ENCODE peak calls at places on chromosome 18, in five cellular contexts. I, L, Z, O and X are unnamed samples.

GRCh38 chr18:79576686-79577351 is 102.8 kb upstream of the CTDP1 start:
- DNase-seq in I (no peak), Z (no peak), O (no peak), L (no peak), X (no peak)

GRCh38 chr18:6821346-6821745 is 91.8 kb downstream of the ARHGAP28 start:
- DNase-seq in O (no peak), L (no peak), Z (no peak), I (no peak), X (no peak)

GRCh38 chr18:73047688-73048087 is 179.9 kb upstream of the NETO1 start:
- DNase-seq in L (no peak), Z (no peak), O (no peak), I (no peak), X (no peak)

GRCh38 chr18:77133920-77134496 is 1.4 kb upstream of the MBP start:
- DNase-seq in I (no peak), L (no peak), Z (no peak), O (no peak), X (peak; percentile 20)

GRCh38 chr18:22203892-22204536 is 34.6 kb downstream of the GATA6 start:
- DNase-seq in L (no peak), Z (no peak), O (no peak), I (no peak), X (no peak)

GRCh38 chr18:24633121-24633520 is 172.7 kb downstream of the HRH4 start:
- DNase-seq in L (no peak), O (no peak), Z (no peak), I (no peak), X (no peak)

GRCh38 chr18:11658989-11659388 is 30.1 kb upstream of the GNAL start:
- DNase-seq in Z (no peak), O (no peak), L (no peak), I (no peak), X (peak; percentile 7)

GRCh38 chr18:11714244-11714918 is 25.3 kb downstream of the GNAL start:
- DNase-seq in Z (no peak), O (no peak), I (no peak), L (no peak), X (no peak)

GRCh38 chr18:9137168-9138066 is 836 bp downstream of the ANKRD12 start:
- DNase-seq in O (no peak), L (peak; percentile 88), Z (no peak), I (peak; percentile 22), X (peak; percentile 53)

GRCh38 chr18:59821983-59822382 is 77.8 kb upstream of the PMAIP1 start:
- DNase-seq in O (no peak), I (no peak), L (no peak), Z (no peak), X (no peak)
- TF ChIP-seq ATF3 in O (no peak), I (no peak), L (no peak), Z (no peak), X (no peak)

GRCh38 chr18:67589325-67589724 is 72.8 kb upstream of the DSEL start:
- DNase-seq in Z (no peak), L (no peak), O (no peak), I (no peak), X (no peak)

GRCh38 chr18:67586101-67586500 is 69.6 kb upstream of the DSEL start:
- DNase-seq in O (no peak), I (no peak), Z (no peak), L (no peak), X (no peak)

GRCh38 chr18:67596003-67596402 is 79.5 kb upstream of the DSEL start:
- DNase-seq in I (no peak), L (no peak), O (no peak), Z (no peak), X (no peak)

DNA sequence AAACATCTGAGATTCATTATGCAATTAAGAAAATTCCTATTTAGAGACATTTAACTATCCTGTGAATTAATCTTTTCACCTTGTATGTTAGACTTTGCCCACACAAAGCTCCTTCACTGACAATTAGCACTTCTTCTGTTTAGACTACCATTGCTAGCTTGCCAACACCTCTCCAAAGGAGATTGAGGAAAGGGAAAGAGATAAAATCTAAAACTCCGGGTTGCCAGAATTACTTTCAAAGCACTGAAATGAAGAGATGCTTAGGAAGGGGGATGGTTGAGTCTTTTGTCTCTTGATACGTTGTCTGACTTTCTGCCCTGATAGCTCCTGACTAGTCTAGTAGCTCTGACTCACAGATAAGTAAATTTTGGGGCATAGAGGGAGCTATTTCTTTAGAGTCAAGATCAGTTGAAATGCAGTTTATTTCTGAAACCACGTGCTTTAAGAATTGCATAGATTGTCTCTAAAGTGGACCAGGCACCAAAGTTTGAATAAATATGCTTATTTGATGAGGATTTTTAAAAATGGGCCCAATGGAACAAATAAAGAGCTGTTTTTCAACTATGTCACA is 74.1 kb upstream of the DSEL start:
- DNase-seq in I (no peak), O (no peak), L (no peak), Z (no peak), X (no peak)
- TF ChIP-seq JUND in I (no peak), O (no peak), L (no peak), Z (no peak), X (no peak)

DNA sequence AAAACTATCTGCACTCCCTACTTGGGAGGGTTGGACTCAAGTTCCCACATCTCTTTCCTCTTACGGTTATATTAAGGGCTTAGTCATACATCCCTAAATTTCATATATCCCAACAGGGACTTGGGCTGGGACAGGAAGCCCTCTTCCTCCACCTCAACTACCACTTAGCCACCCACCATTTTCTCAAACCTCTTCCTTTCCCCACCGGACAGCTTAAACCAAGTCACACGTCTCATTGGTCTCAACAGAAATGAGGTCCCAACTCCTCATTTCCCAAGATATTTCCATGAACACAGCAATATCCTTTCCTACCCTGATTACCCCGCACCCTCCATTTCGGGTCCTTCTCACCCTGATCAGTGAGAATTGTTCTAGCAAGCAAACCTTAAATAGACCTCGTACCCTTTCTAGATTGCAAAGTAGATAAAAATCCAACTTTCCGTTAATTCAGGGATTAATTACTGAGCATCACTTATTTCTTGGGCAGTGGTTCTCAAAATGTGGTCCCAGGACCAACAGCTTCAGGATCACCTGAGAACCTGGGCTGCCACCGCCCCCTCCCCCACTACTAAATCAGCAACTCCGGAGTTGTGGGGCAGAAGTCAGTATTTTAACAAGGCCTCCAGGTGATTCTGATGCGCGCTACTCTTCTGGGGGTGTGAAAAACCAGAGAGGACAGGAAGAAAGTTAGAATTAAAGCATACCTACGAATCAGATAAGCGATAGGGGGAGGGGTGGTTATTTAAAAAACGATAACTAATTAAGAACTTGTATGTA is 548 bp downstream of the ZSCAN30 start:
- DNase-seq in Z (no peak), O (no peak), I (no peak), L (peak; percentile 19), X (peak; percentile 4)
- TF ChIP-seq ATF3 in Z (no peak), O (no peak), I (no peak), L (no peak), X (no peak)

GRCh38 chr18:67692811-67693210 is 176.3 kb upstream of the DSEL start:
- DNase-seq in L (no peak), O (no peak), Z (no peak), I (no peak), X (no peak)
- TF ChIP-seq JUND in L (no peak), O (no peak), Z (no peak), I (no peak), X (no peak)

DNA sequence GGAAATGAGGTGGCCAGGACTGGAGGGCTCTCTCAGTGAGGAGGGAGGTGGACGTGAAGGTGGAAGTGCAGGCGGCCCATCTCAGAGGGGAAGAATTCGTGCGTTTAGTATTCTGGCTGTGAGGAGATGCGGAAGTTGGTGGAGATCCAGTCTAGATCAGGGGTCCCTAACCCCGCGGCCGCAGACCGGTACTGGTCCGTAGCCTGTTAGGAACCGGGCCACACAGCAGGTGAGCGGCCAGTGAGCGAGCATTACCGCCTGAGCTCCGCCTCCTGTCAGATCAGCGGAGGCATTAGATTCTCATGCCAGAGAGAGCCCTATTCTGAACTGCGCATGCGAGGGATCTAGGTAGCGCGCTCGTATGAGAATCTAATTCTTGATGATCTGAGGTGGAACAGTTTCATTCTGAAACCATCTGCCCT is 1.6 kb upstream of the FHOD3 start:
- DNase-seq in Z (no peak), O (no peak), I (no peak), L (no peak), X (no peak)
- TF ChIP-seq ATF3 in Z (no peak), O (no peak), I (no peak), L (no peak), X (no peak)

DNA sequence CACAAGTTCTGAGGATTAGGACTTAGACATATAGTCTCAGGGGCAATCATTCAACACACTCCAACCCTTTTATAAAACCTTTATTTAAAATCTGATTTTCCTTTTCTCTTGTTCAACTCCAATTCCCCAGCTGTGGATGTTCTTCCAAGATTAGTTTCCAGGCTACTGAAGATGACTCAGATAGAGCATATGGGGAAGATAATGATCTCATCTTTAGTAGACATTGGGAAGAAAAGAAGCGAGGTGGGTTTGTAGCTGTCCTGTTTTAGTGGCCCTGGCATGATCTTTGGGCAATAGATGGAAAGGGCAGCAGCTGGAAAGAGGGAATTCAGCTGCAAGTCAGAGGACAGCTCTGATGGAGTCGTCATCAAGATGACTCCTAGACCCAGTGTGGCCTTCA is 247.7 kb upstream of the CCDC68 start:
- DNase-seq in I (no peak), L (no peak), Z (no peak), O (no peak), X (no peak)
- TF ChIP-seq JUND in I (no peak), L (no peak), Z (no peak), O (no peak), X (no peak)

GRCh38 chr18:58661423-58661822 is 9.8 kb upstream of the MALT1 start:
- DNase-seq in O (no peak), I (no peak), Z (no peak), L (no peak), X (no peak)
- TF ChIP-seq ATF3 in O (no peak), I (no peak), Z (no peak), L (no peak), X (no peak)